ENCODE peak calls at places on chromosome 1, in five cellular contexts. G is esophagus muscularis mucosa, Q is omental fat pad, U is mesendoderm, B is SJSA1. E is an unnamed sample.
A peak's percentile ranks its signal among the peaks of the same experiment; 100 is the strongest.

GRCh38 chr1:15430787-15431570 is 7.3 kb upstream of the CTRC start:
- DNase-seq in G (no peak), Q (peak; percentile 87), U (peak; percentile 68), B (peak; percentile 76), E (no peak)

GRCh38 chr1:24899581-24900485 is 30.2 kb downstream of the RUNX3 start:
- DNase-seq in G (no peak), Q (no peak), U (no peak), B (no peak), E (peak; percentile 45)

GRCh38 chr1:110205156-110205555 is 5.0 kb upstream of the KCNC4 start:
- DNase-seq in G (no peak), Q (no peak), U (no peak), B (no peak), E (no peak)

GRCh38 chr1:158527190-158527815 is 26.9 kb downstream of the OR6Y1 start:
- DNase-seq in G (no peak), Q (no peak), U (peak; percentile 64), B (no peak), E (no peak)

GRCh38 chr1:8825985-8826481 is 8.6 kb upstream of the RERE start:
- DNase-seq in G (no peak), Q (no peak), U (peak; percentile 54), B (no peak), E (no peak)

GRCh38 chr1:40341509-40342380 is 24.7 kb upstream of the COL9A2 start:
- DNase-seq in G (no peak), Q (no peak), U (no peak), B (no peak), E (no peak)

GRCh38 chr1:94020764-94021579 is 100.0 kb downstream of the ABCA4 start:
- DNase-seq in G (no peak), Q (no peak), U (peak; percentile 43), B (peak; percentile 64), E (no peak)

GRCh38 chr1:11804666-11805453 is 904 bp downstream of the MTHFR start:
- DNase-seq in G (no peak), Q (no peak), U (peak; percentile 31), B (no peak), E (no peak)

GRCh38 chr1:3330771-3331245 is 123.7 kb upstream of the ARHGEF16 start:
- DNase-seq in G (no peak), Q (no peak), U (peak; percentile 78), B (no peak), E (no peak)

GRCh38 chr1:89615676-89616598 is 17.0 kb upstream of the LRRC8C start:
- DNase-seq in G (no peak), Q (no peak), U (peak; percentile 51), B (peak; percentile 47), E (no peak)

GRCh38 chr1:195899762-195900352 is 708.4 kb downstream of the KCNT2 start:
- DNase-seq in G (no peak), Q (no peak), U (peak; percentile 3), B (no peak), E (no peak)

E was measured in ascending aorta.